ENCODE peak calls at places on chromosomes 1 and 21, in four cellular contexts. G, D, J and C are unnamed samples.

GRCh38 chr1:105485207-105485606 is 1571.3 kb upstream of the PRMT6 start:
- DNase-seq in G (no peak), J (no peak), D (no peak), C (peak)

GRCh38 chr1:25743164-25744139 is 56.5 kb upstream of the SELENON start:
- DNase-seq in G (peak), D (no peak), J (no peak), C (no peak)

GRCh38 chr1:26003756-26004155 is 5.9 kb upstream of the PAFAH2 start:
- DNase-seq in G (no peak), J (no peak), D (no peak), C (no peak)

GRCh38 chr21:35664683-35665082 is 395.6 kb downstream of the SETD4 start:
- DNase-seq in J (peak), G (no peak), D (no peak), C (peak)

GRCh38 chr1:16111771-16112557 is 38.5 kb upstream of the FAM131C start:
- DNase-seq in J (peak), D (no peak), G (no peak), C (no peak)

GRCh38 chr1:196557797-196558196 is 50.4 kb downstream of the KCNT2 start:
- DNase-seq in G (no peak), J (no peak), D (no peak), C (peak)

GRCh38 chr1:68291763-68292384 is 59.6 kb upstream of the WLS start:
- DNase-seq in G (no peak), J (no peak), D (no peak), C (no peak)

GRCh38 chr1:93578911-93579825 is 102.5 kb downstream of the BCAR3 start:
- DNase-seq in G (no peak), D (no peak), J (no peak), C (no peak)

GRCh38 chr1:211236633-211237321 is 22.4 kb upstream of the RCOR3 start:
- DNase-seq in J (peak), D (no peak), G (no peak), C (peak)

GRCh38 chr1:115507916-115508315 is 133.9 kb upstream of the VANGL1 start:
- DNase-seq in D (no peak), J (no peak), G (no peak), C (no peak)

GRCh38 chr21:16241500-16241963 is 511.8 kb downstream of the USP25 start:
- DNase-seq in D (no peak), J (no peak), G (no peak), C (no peak)

GRCh38 chr1:63593887-63594617 is 841 bp downstream of the PGM1 start:
- DNase-seq in J (no peak), D (peak), G (peak), C (peak)

GRCh38 chr1:228075801-228076271 is 6.7 kb upstream of the ARF1 start:
- DNase-seq in G (no peak), J (no peak), D (no peak), C (no peak)

GRCh38 chr21:15343066-15343465 is 278.3 kb upstream of the NRIP1 start:
- DNase-seq in D (no peak), G (no peak), J (no peak), C (peak)

GRCh38 chr1:1082239-1083180 is 8.4 kb upstream of the RNF223 start:
- DNase-seq in D (no peak), J (no peak), G (peak), C (no peak)

GRCh38 chr1:165228676-165229075 is 127.8 kb downstream of the LMX1A start:
- DNase-seq in J (no peak), G (no peak), D (no peak), C (peak)

GRCh38 chr1:77828098-77828497 is 48.6 kb downstream of the MIGA1 start:
- DNase-seq in G (no peak), D (no peak), J (no peak), C (no peak)

GRCh38 chr1:177927021-177927596 is 42.7 kb downstream of the SEC16B start:
- DNase-seq in D (no peak), G (no peak), J (peak), C (peak)

GRCh38 chr1:85047472-85048295 is 616 bp downstream of the MCOLN3 start:
- DNase-seq in J (no peak), D (no peak), G (no peak), C (no peak)

GRCh38 chr1:87305096-87305495 is 23.6 kb upstream of the LMO4 start:
- DNase-seq in D (no peak), G (no peak), J (no peak), C (no peak)

GRCh38 chr1:68120136-68120791 is 69.8 kb upstream of the DIRAS3 start:
- DNase-seq in J (peak), G (no peak), D (peak), C (peak)

GRCh38 chr1:8276173-8276914 is 41.6 kb upstream of the SLC45A1 start:
- DNase-seq in D (peak), G (no peak), J (no peak), C (no peak)

GRCh38 chr21:38796426-38796825 is 9.3 kb upstream of the ETS2 start:
- DNase-seq in G (no peak), J (peak), D (no peak), C (peak)

GRCh38 chr1:38029725-38030511 is 16.7 kb downstream of the POU3F1 start:
- DNase-seq in G (no peak), J (no peak), D (no peak), C (peak)

GRCh38 chr1:187264995-187265602 is 436.4 kb downstream of the PLA2G4A start:
- DNase-seq in G (peak), J (peak), D (no peak), C (peak)

GRCh38 chr1:247531937-247532336 is 4.3 kb downstream of the OR2C3 start:
- DNase-seq in J (no peak), G (no peak), D (no peak), C (no peak)
- TF ChIP-seq CTCF in J (no peak), G (no peak), D (no peak), C (no peak)

DNA sequence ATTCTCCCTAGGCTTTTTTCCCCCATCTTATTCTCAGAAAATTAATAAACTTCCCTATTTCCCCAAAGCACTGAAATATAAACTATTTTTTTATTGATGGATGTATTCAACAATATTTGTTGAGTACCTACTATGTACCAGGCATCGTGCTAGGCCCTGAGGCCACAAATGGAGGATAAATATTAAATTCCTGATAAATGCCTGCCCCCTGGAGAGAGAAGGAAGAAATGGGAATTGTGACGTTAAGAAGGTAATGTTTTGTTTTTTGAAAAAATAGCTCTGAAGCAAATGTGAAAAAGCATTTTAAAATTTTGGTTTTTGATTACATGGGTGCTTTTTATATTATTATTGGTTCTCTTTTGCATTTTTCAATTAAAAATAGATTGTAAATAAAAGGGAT is 60.5 kb upstream of the DPT start:
- DNase-seq in J (no peak), G (no peak), D (no peak), C (no peak)
- TF ChIP-seq CTCF in J (no peak), G (no peak), D (no peak), C (peak)

GRCh38 chr1:181497870-181498269 is 14.6 kb downstream of the CACNA1E start:
- DNase-seq in D (no peak), J (no peak), G (no peak), C (no peak)
- TF ChIP-seq CTCF in D (peak), J (no peak), G (no peak), C (peak)

DNA sequence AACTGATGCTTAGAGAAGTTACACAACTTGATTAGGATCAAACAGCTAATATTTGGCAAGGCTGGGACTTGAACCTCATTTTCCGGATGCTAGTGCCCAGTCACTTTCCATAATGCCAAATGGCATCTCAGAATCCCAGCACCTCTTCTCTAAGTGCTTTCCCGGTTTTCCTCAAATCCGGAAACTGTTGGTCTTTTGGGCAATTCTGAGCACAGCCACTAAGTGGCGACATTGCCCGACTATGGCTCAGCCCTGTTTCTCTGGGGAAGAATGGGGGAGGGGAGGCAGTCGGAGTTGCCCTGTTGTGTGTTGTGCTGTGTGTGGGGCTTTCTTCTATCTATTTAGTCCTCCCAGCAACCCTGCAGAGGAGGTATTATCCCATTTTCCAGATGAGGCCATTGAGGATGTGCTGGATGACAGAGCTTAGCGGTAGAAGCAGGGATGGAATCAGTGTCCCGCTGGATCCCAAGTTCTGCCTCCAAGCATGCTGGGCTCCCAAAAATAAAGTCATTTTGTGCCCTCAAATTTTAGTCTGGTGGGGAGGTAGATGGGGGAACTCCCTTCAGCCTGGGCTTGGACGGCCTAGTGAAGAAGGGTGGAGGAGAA is 175.0 kb downstream of the FCRL5 start:
- DNase-seq in D (no peak), J (no peak), G (no peak), C (peak)
- TF ChIP-seq CTCF in D (peak), J (peak), G (peak), C (peak)